ENCODE peak calls at places on chromosomes 13 and 19, in ten cellular contexts. One of them, this sample, is unnamed.
A peak's percentile ranks its signal among the peaks of the same experiment; 100 is the strongest.

GRCh38 chr19:1366899-1367870 is 16.5 kb upstream of the NDUFS7 start:
- DNase-seq in HS-5: no peak
- DNase-seq in non-pigmented ciliary epithelial cell: no peak
- DNase-seq in A549: no peak
- DNase-seq in glutamatergic neuron: no peak
- DNase-seq in activated CD4-positive, CD25-positive, alpha-beta regulatory T cell: no peak
- DNase-seq in IMR-90: no peak
- DNase-seq in activated T-helper 1 cell treated with Interleukin-2 at 50 U/mL for 16 hours: no peak
- DNase-seq in lower leg skin: no peak
- DNase-seq in Calu3: no peak
- DNase-seq in this sample: no peak

GRCh38 chr13:74115138-74115537 is 19.1 kb downstream of the KLF12 start:
- DNase-seq in HS-5: peak; percentile 25
- DNase-seq in non-pigmented ciliary epithelial cell: no peak
- DNase-seq in A549: no peak
- DNase-seq in glutamatergic neuron: no peak
- DNase-seq in activated CD4-positive, CD25-positive, alpha-beta regulatory T cell: no peak
- DNase-seq in IMR-90: peak; percentile 78
- DNase-seq in activated T-helper 1 cell treated with Interleukin-2 at 50 U/mL for 16 hours: no peak
- DNase-seq in lower leg skin: no peak
- DNase-seq in Calu3: no peak
- DNase-seq in this sample: no peak

GRCh38 chr13:99854376-99854775 is 117.2 kb downstream of the ZIC5 start:
- DNase-seq in HS-5: no peak
- DNase-seq in non-pigmented ciliary epithelial cell: no peak
- DNase-seq in A549: no peak
- DNase-seq in glutamatergic neuron: no peak
- DNase-seq in activated CD4-positive, CD25-positive, alpha-beta regulatory T cell: no peak
- DNase-seq in IMR-90: no peak
- DNase-seq in activated T-helper 1 cell treated with Interleukin-2 at 50 U/mL for 16 hours: no peak
- DNase-seq in lower leg skin: no peak
- DNase-seq in Calu3: no peak
- DNase-seq in this sample: no peak

GRCh38 chr19:55368701-55369563 is 1.3 kb downstream of the IL11 start:
- DNase-seq in HS-5: no peak
- DNase-seq in non-pigmented ciliary epithelial cell: no peak
- DNase-seq in A549: no peak
- DNase-seq in glutamatergic neuron: peak; percentile 74
- DNase-seq in activated CD4-positive, CD25-positive, alpha-beta regulatory T cell: no peak
- DNase-seq in IMR-90: peak; percentile 49
- DNase-seq in activated T-helper 1 cell treated with Interleukin-2 at 50 U/mL for 16 hours: no peak
- DNase-seq in lower leg skin: no peak
- DNase-seq in Calu3: peak; percentile 54
- DNase-seq in this sample: no peak

GRCh38 chr19:9060559-9061340 is 26.1 kb upstream of the OR1M1 start:
- DNase-seq in HS-5: no peak
- DNase-seq in non-pigmented ciliary epithelial cell: no peak
- DNase-seq in A549: no peak
- DNase-seq in glutamatergic neuron: no peak
- DNase-seq in activated CD4-positive, CD25-positive, alpha-beta regulatory T cell: no peak
- DNase-seq in IMR-90: no peak
- DNase-seq in activated T-helper 1 cell treated with Interleukin-2 at 50 U/mL for 16 hours: no peak
- DNase-seq in lower leg skin: no peak
- DNase-seq in Calu3: no peak
- DNase-seq in this sample: no peak

GRCh38 chr13:64643066-64643465 is 2587.1 kb downstream of the PCDH9 start:
- DNase-seq in HS-5: no peak
- DNase-seq in non-pigmented ciliary epithelial cell: no peak
- DNase-seq in A549: no peak
- DNase-seq in glutamatergic neuron: no peak
- DNase-seq in activated CD4-positive, CD25-positive, alpha-beta regulatory T cell: no peak
- DNase-seq in IMR-90: no peak
- DNase-seq in activated T-helper 1 cell treated with Interleukin-2 at 50 U/mL for 16 hours: no peak
- DNase-seq in lower leg skin: no peak
- DNase-seq in Calu3: no peak
- DNase-seq in this sample: no peak

GRCh38 chr19:3983936-3984583 is 1.2 kb downstream of the EEF2 start:
- DNase-seq in HS-5: no peak
- DNase-seq in non-pigmented ciliary epithelial cell: no peak
- DNase-seq in A549: no peak
- DNase-seq in glutamatergic neuron: no peak
- DNase-seq in activated CD4-positive, CD25-positive, alpha-beta regulatory T cell: no peak
- DNase-seq in IMR-90: peak; percentile 47
- DNase-seq in activated T-helper 1 cell treated with Interleukin-2 at 50 U/mL for 16 hours: no peak
- DNase-seq in lower leg skin: peak; percentile 19
- DNase-seq in Calu3: no peak
- DNase-seq in this sample: peak; percentile 55

GRCh38 chr13:54965881-54966280 is 1937.3 kb downstream of the OLFM4 start:
- DNase-seq in HS-5: peak; percentile 10
- DNase-seq in non-pigmented ciliary epithelial cell: peak; percentile 22
- DNase-seq in A549: no peak
- DNase-seq in glutamatergic neuron: no peak
- DNase-seq in activated CD4-positive, CD25-positive, alpha-beta regulatory T cell: no peak
- DNase-seq in IMR-90: no peak
- DNase-seq in activated T-helper 1 cell treated with Interleukin-2 at 50 U/mL for 16 hours: no peak
- DNase-seq in lower leg skin: no peak
- DNase-seq in Calu3: no peak
- DNase-seq in this sample: no peak

GRCh38 chr13:25836709-25837316 is 215.0 kb downstream of the SHISA2 start:
- DNase-seq in HS-5: no peak
- DNase-seq in non-pigmented ciliary epithelial cell: no peak
- DNase-seq in A549: no peak
- DNase-seq in glutamatergic neuron: no peak
- DNase-seq in activated CD4-positive, CD25-positive, alpha-beta regulatory T cell: no peak
- DNase-seq in IMR-90: no peak
- DNase-seq in activated T-helper 1 cell treated with Interleukin-2 at 50 U/mL for 16 hours: no peak
- DNase-seq in lower leg skin: no peak
- DNase-seq in Calu3: no peak
- DNase-seq in this sample: no peak

GRCh38 chr19:46976845-46977320 is 42.8 kb upstream of the NPAS1 start:
- DNase-seq in HS-5: no peak
- DNase-seq in non-pigmented ciliary epithelial cell: no peak
- DNase-seq in A549: no peak
- DNase-seq in glutamatergic neuron: no peak
- DNase-seq in activated CD4-positive, CD25-positive, alpha-beta regulatory T cell: no peak
- DNase-seq in IMR-90: peak; percentile 55
- DNase-seq in activated T-helper 1 cell treated with Interleukin-2 at 50 U/mL for 16 hours: no peak
- DNase-seq in lower leg skin: no peak
- DNase-seq in Calu3: peak; percentile 45
- DNase-seq in this sample: peak; percentile 57

GRCh38 chr13:78326608-78327007 is 276.7 kb downstream of the POU4F1 start:
- DNase-seq in HS-5: peak; percentile 38
- DNase-seq in non-pigmented ciliary epithelial cell: peak; percentile 19
- DNase-seq in A549: no peak
- DNase-seq in glutamatergic neuron: no peak
- DNase-seq in activated CD4-positive, CD25-positive, alpha-beta regulatory T cell: no peak
- DNase-seq in IMR-90: no peak
- DNase-seq in activated T-helper 1 cell treated with Interleukin-2 at 50 U/mL for 16 hours: no peak
- DNase-seq in lower leg skin: no peak
- DNase-seq in Calu3: no peak
- DNase-seq in this sample: no peak

GRCh38 chr13:68056816-68057710 is 826.9 kb upstream of the PCDH9 start:
- DNase-seq in HS-5: peak; percentile 35
- DNase-seq in non-pigmented ciliary epithelial cell: peak; percentile 43
- DNase-seq in A549: peak; percentile 1
- DNase-seq in glutamatergic neuron: no peak
- DNase-seq in activated CD4-positive, CD25-positive, alpha-beta regulatory T cell: no peak
- DNase-seq in IMR-90: peak; percentile 1
- DNase-seq in activated T-helper 1 cell treated with Interleukin-2 at 50 U/mL for 16 hours: no peak
- DNase-seq in lower leg skin: no peak
- DNase-seq in Calu3: no peak
- DNase-seq in this sample: no peak